ENCODE peak calls at places on chromosome 20, in seven cellular contexts. J is right cardiac atrium; D is lung; U is stimulated activated naive CD8-positive, alpha-beta T cell treated with anti-CD3 and anti-CD28 coated beads, Interleukin-15, amount 100 ng/mL, for 72 hours; W is lower lobe of right lung; Z is activated CD8-positive, alpha-beta memory T cell treated with anti-CD3 and anti-CD28 coated beads, Interleukin-2, amount 10 ng/mL, durations not matched to agents 7 days and 5 days; P is activated naive CD4-positive, alpha-beta T cell treated with anti-CD3 and anti-CD28 coated beads, Interleukin-2, amount 50 U/mL, for 72 hours. Y is an unnamed sample.

GRCh38 chr20:56383334-56383733 is 8.7 kb downstream of the AURKA start:
- ATAC-seq in J (no peak), D (no peak), U (no peak), W (no peak), Z (no peak), P (no peak), Y (no peak)

GRCh38 chr20:15611579-15611978 is 961.7 kb downstream of the KIF16B start:
- ATAC-seq in J (no peak), D (no peak), U (no peak), W (no peak), Z (no peak), P (no peak), Y (no peak)

GRCh38 chr20:54524849-54525248 is 49.5 kb downstream of the DOK5 start:
- ATAC-seq in J (peak; percentile 95), D (no peak), U (no peak), W (no peak), Z (no peak), P (no peak), Y (no peak)

GRCh38 chr20:57577679-57578475 is 17.0 kb downstream of the PCK1 start:
- ATAC-seq in J (no peak), D (no peak), U (no peak), W (no peak), Z (no peak), P (no peak), Y (no peak)

GRCh38 chr20:34724172-34724571 is 20.0 kb downstream of the TP53INP2 start:
- ATAC-seq in J (peak; percentile 19), D (no peak), U (no peak), W (no peak), Z (no peak), P (no peak), Y (no peak)

GRCh38 chr20:63289311-63290135 is 3.5 kb upstream of the COL20A1 start:
- ATAC-seq in J (no peak), D (no peak), U (no peak), W (no peak), Z (no peak), P (no peak), Y (no peak)

GRCh38 chr20:50366270-50367103 is 143.7 kb upstream of the PTPN1 start:
- ATAC-seq in J (peak; percentile 70), D (no peak), U (no peak), W (peak; percentile 53), Z (peak; percentile 49), P (no peak), Y (no peak)

GRCh38 chr20:47710665-47711045 is 74.6 kb downstream of the SULF2 start:
- ATAC-seq in J (no peak), D (no peak), U (no peak), W (no peak), Z (no peak), P (no peak), Y (no peak)

GRCh38 chr20:21156266-21156665 is 30.4 kb downstream of the KIZ start:
- ATAC-seq in J (no peak), D (no peak), U (no peak), W (no peak), Z (no peak), P (no peak), Y (no peak)

GRCh38 chr20:29443819-29444218 is 1813.6 kb upstream of the DEFB115 start:
- ATAC-seq in J (no peak), D (no peak), U (peak; percentile 69), W (no peak), Z (no peak), P (no peak), Y (peak; percentile 53)

GRCh38 chr20:41509801-41510200 is 108.4 kb downstream of the CHD6 start:
- ATAC-seq in J (peak; percentile 77), D (no peak), U (no peak), W (peak; percentile 72), Z (no peak), P (no peak), Y (no peak)

GRCh38 chr20:50003253-50003656 is 20.5 kb downstream of the SNAI1 start:
- ATAC-seq in J (peak; percentile 72), D (no peak), U (peak; percentile 84), W (peak; percentile 59), Z (peak; percentile 50), P (peak; percentile 47), Y (peak; percentile 38)